ENCODE peak calls at places on chromosome 2, in five cellular contexts. W is D341Med, U is left ventricle myocardium inferior, A is nephron progenitor cell, R is fibroblast of villous mesenchyme. M is an unnamed sample.

GRCh38 chr2:172335731-172336130 is 91.7 kb upstream of the ITGA6 start:
- DNase-seq in W (no peak), U (no peak), A (no peak), R (no peak), M (no peak)

GRCh38 chr2:63590621-63591408 is 2.1 kb downstream of the MDH1 start:
- DNase-seq in W (no peak), U (no peak), A (no peak), R (peak), M (no peak)

GRCh38 chr2:112790305-112790704 is 6.0 kb upstream of the IL1A start:
- DNase-seq in W (no peak), U (no peak), A (no peak), R (no peak), M (no peak)

GRCh38 chr2:232345251-232345650 is 33.3 kb upstream of the ALPP start:
- DNase-seq in W (no peak), U (no peak), A (no peak), R (no peak), M (no peak)

GRCh38 chr2:10285578-10286198 is 17.0 kb upstream of the HPCAL1 start:
- DNase-seq in W (no peak), U (peak), A (peak), R (peak), M (peak)

GRCh38 chr2:106269591-106270291 is 75.6 kb upstream of the UXS1 start:
- DNase-seq in W (no peak), U (peak), A (no peak), R (no peak), M (no peak)

GRCh38 chr2:100247256-100248043 is 74.9 kb downstream of the LONRF2 start:
- DNase-seq in W (no peak), U (no peak), A (no peak), R (no peak), M (no peak)

GRCh38 chr2:64937341-64938230 is 51.6 kb upstream of the SLC1A4 start:
- DNase-seq in W (no peak), U (peak), A (no peak), R (no peak), M (no peak)

GRCh38 chr2:118584877-118585276 is 262.6 kb downstream of the EN1 start:
- DNase-seq in W (no peak), U (no peak), A (no peak), R (no peak), M (no peak)

GRCh38 chr2:21015281-21015645 is 28.6 kb downstream of the APOB start:
- DNase-seq in W (no peak), U (no peak), A (no peak), R (no peak), M (no peak)

GRCh38 chr2:212659441-212659840 is 120.8 kb upstream of the ERBB4 start:
- DNase-seq in W (no peak), U (no peak), A (no peak), R (no peak), M (no peak)

GRCh38 chr2:102141011-102141914 is 1.3 kb upstream of the IL1R1 start:
- DNase-seq in W (no peak), U (no peak), A (no peak), R (peak), M (no peak)

GRCh38 chr2:40559175-40559574 is 107.3 kb upstream of the SLC8A1 start:
- DNase-seq in W (no peak), U (no peak), A (no peak), R (no peak), M (no peak)

GRCh38 chr2:190352668-190353536 is 9.5 kb downstream of the INPP1 start:
- DNase-seq in W (no peak), U (no peak), A (no peak), R (peak), M (no peak)

GRCh38 chr2:168494190-168494711 is 38.2 kb downstream of the CERS6 start:
- DNase-seq in W (no peak), U (no peak), A (peak), R (no peak), M (no peak)

GRCh38 chr2:30631051-30631671 is 176.1 kb downstream of the CAPN13 start:
- DNase-seq in W (no peak), U (no peak), A (no peak), R (no peak), M (no peak)

GRCh38 chr2:169136885-169137534 is 67.6 kb downstream of the DHRS9 start:
- DNase-seq in W (no peak), U (peak), A (no peak), R (no peak), M (no peak)

GRCh38 chr2:10320933-10321332 is 18.2 kb downstream of the HPCAL1 start:
- DNase-seq in W (no peak), U (no peak), A (no peak), R (no peak), M (no peak)

GRCh38 chr2:85276571-85277121 is 51.1 kb downstream of the TGOLN2 start:
- DNase-seq in W (no peak), U (no peak), A (no peak), R (no peak), M (no peak)

GRCh38 chr2:55917713-55918390 is 5.7 kb downstream of the EFEMP1 start:
- DNase-seq in W (no peak), U (no peak), A (no peak), R (no peak), M (no peak)

GRCh38 chr2:177392373-177393246 is at the start of gene AGPS:
- DNase-seq in W (peak), U (peak), A (peak), R (peak), M (peak)

GRCh38 chr2:144233226-144234114 is 286.4 kb downstream of the ZEB2 start:
- DNase-seq in W (no peak), U (no peak), A (no peak), R (no peak), M (no peak)

GRCh38 chr2:26630669-26631360 is 10.4 kb downstream of the CIB4 start:
- DNase-seq in W (no peak), U (no peak), A (no peak), R (no peak), M (no peak)

GRCh38 chr2:174008720-174009119 is 43.5 kb upstream of the SP3 start:
- DNase-seq in W (no peak), U (no peak), A (no peak), R (no peak), M (no peak)

GRCh38 chr2:134282638-134283400 is 28.9 kb downstream of the MGAT5 start:
- DNase-seq in W (no peak), U (no peak), A (no peak), R (peak), M (no peak)